ENCODE peak calls at places on chromosomes 12 and 14, in seven cellular contexts. K is stomach, B is suprapubic skin, C is H1, I is SK-N-SH, N is HL-60, A is sigmoid colon. L is an unnamed sample.

GRCh38 chr14:104388631-104389325 is 190.8 kb upstream of the C14orf180 start:
- DNase-seq in N (no peak), B (peak), I (peak), C (no peak), K (peak), A (peak), L (no peak)

GRCh38 chr12:123389560-123390351 is 5.8 kb downstream of the KMT5A start:
- DNase-seq in K (peak), C (peak), I (peak), N (peak), B (peak), A (peak), L (peak)

GRCh38 chr14:65203574-65203973 is 101.3 kb upstream of the MAX start:
- DNase-seq in B (no peak), K (no peak), N (no peak), A (no peak), C (no peak), I (no peak), L (no peak)

GRCh38 chr12:91937033-91937432 is 208.6 kb downstream of the BTG1 start:
- DNase-seq in B (no peak), N (no peak), I (no peak), C (no peak), K (no peak), A (no peak), L (no peak)

GRCh38 chr14:102949801-102950451 is 27.5 kb downstream of the AMN start:
- DNase-seq in C (no peak), K (peak), A (peak), N (no peak), B (no peak), I (no peak), L (no peak)

GRCh38 chr12:87806310-87806709 is 222.9 kb downstream of the C12orf50 start:
- DNase-seq in B (no peak), C (no peak), N (no peak), A (no peak), I (no peak), K (no peak), L (no peak)

GRCh38 chr14:23566782-23567185 is 807 bp downstream of the AP1G2 start:
- DNase-seq in A (no peak), B (no peak), K (peak), I (peak), C (no peak), N (no peak), L (no peak)

GRCh38 chr14:96805906-96806305 is 8.7 kb downstream of the VRK1 start:
- DNase-seq in C (no peak), N (no peak), B (no peak), K (no peak), I (no peak), A (no peak), L (peak)

GRCh38 chr12:65229441-65229840 is 49.0 kb upstream of the MSRB3 start:
- DNase-seq in C (no peak), A (no peak), I (no peak), K (no peak), B (no peak), N (no peak), L (no peak)

GRCh38 chr14:102390064-102390463 is 27.3 kb downstream of the TECPR2 start:
- DNase-seq in N (no peak), C (no peak), I (no peak), B (no peak), K (no peak), A (no peak), L (no peak)

GRCh38 chr14:94640721-94641631 is 28.8 kb downstream of the SERPINA3 start:
- DNase-seq in C (no peak), B (peak), N (no peak), I (no peak), K (peak), A (peak), L (no peak)

GRCh38 chr12:120089105-120089504 is 27.4 kb downstream of the RAB35 start:
- DNase-seq in I (no peak), K (no peak), N (peak), A (no peak), C (no peak), B (no peak), L (no peak)

GRCh38 chr12:64716373-64716772 is 42.8 kb downstream of the GNS start:
- DNase-seq in C (no peak), I (no peak), N (no peak), K (no peak), A (no peak), B (no peak), L (no peak)

GRCh38 chr14:71116206-71117122 is 209.2 kb downstream of the PCNX1 start:
- DNase-seq in N (no peak), I (no peak), C (no peak), K (no peak), A (no peak), B (no peak), L (peak)

DNA sequence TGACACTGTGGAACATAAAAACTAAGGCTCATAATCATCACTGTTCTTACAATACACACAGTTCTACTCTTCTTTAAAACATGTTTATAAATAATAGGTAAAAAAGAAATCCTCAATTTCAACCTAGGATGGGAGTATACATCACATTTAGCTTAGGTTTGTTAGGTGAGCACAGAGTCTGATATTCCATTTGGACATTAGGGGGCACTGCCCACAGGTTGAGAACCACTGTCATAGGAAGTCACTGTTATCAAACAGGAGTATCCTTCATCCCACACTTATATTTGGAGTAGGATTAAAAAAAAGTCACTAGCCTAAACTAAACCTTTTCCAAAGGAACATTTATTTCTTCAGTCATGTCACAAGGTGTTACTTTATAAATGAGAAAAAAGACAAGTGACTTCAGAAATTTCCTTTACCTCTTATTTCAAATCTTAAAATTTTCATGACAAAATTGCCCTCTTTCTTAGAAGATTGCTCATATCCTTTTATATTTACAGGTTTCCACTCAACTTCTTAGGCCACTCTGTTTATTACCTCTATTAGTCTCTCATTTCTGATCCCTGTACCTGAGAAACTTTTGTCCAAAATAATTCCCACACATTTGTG is 240.6 kb downstream of the CPNE8 start:
- DNase-seq in A (no peak), B (no peak), I (peak), K (no peak), C (no peak), N (no peak), L (peak)
- TF ChIP-seq CTCF in A (no peak), B (no peak), I (peak), K (no peak), C (no peak), N (peak), L (peak)

GRCh38 chr12:113096675-113097461 is 38.7 kb downstream of the RASAL1 start:
- DNase-seq in N (no peak), A (no peak), B (no peak), I (no peak), K (no peak), C (no peak), L (no peak)

GRCh38 chr12:113099764-113100163 is 35.8 kb downstream of the RASAL1 start:
- DNase-seq in K (no peak), B (no peak), I (no peak), N (no peak), A (no peak), C (no peak), L (no peak)

GRCh38 chr12:113097716-113098427 is 37.7 kb downstream of the RASAL1 start:
- DNase-seq in C (peak), A (no peak), N (no peak), I (peak), K (no peak), B (no peak), L (no peak)

GRCh38 chr12:113099364-113099763 is 36.2 kb downstream of the RASAL1 start:
- DNase-seq in B (no peak), C (no peak), I (no peak), N (no peak), A (no peak), K (no peak), L (no peak)

GRCh38 chr12:113098428-113099028 is 37.0 kb downstream of the RASAL1 start:
- DNase-seq in I (peak), B (peak), C (peak), N (peak), K (peak), A (peak), L (peak)
- TF ChIP-seq POLR2AphosphoS5 in I (no peak), B (no peak), C (no peak), N (no peak), K (no peak), A (no peak), L (no peak)

DNA sequence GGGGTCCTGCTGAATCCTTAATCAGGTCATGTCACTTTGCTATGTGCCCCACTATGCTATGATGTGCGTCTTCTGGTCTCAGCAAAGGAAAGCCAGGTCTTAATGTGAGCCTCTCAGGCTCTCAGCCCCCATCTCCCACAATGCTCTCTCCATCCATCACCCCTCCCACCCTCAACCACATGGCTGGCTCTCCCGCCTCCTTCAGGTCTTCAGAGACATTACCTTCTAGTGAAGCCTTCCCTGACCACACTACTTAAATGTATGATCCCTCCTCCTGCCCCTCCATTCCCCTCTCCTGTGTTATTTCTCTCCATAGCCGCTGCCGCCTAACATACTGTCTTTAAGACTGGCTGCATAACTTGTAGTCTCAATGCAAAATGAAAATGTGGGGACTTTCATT is 50.5 kb downstream of the KRT80 start:
- DNase-seq in A (no peak), C (no peak), K (no peak), B (no peak), I (no peak), N (no peak), L (no peak)
- TF ChIP-seq CTCF in A (no peak), C (no peak), K (no peak), B (no peak), I (no peak), N (no peak), L (no peak)

GRCh38 chr12:110742718-110743570 is at the start of gene PPP1CC:
- DNase-seq in K (peak), C (peak), B (peak), N (peak), I (peak), A (peak), L (peak)

GRCh38 chr12:110743571-110744093 is 941 bp upstream of the PPP1CC start:
- DNase-seq in N (peak), I (peak), B (no peak), K (no peak), A (peak), C (peak), L (peak)

GRCh38 chr12:110745632-110746284 is 3.1 kb upstream of the PPP1CC start:
- DNase-seq in C (no peak), A (no peak), K (no peak), B (no peak), I (no peak), N (no peak), L (peak)

GRCh38 chr12:110744697-110745264 is 2.1 kb upstream of the PPP1CC start:
- DNase-seq in N (no peak), C (no peak), K (peak), B (no peak), A (no peak), I (peak), L (peak)

DNA sequence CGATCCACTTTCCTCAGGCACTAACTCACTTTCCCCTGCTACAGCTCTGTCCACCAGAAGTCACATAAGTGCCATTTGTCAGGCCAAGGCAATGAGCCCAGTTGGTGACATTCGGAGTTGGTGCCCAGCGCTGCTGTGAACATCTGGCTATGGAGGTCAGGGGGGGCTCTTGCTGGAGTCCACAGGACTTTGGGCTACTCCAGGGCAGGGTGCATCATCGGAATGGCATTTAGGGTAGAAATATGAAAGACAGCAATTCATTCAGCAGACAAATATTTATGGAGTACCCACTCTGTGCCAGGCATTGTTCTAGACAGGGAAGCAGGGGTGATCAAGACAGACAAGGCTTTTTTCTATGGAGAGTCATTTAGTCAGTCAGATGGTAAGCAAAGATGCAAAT is 1.5 kb upstream of the PPP1CC start:
- DNase-seq in N (no peak), A (peak), I (no peak), K (no peak), B (no peak), C (no peak), L (no peak)
- TF ChIP-seq POLR2AphosphoS5 in N (no peak), A (no peak), I (no peak), K (no peak), B (no peak), C (no peak), L (no peak)

GRCh38 chr12:75564398-75564797 is 53.0 kb upstream of the KRR1 start:
- DNase-seq in I (no peak), K (no peak), A (no peak), N (no peak), C (no peak), B (no peak), L (no peak)

GRCh38 chr12:75561921-75562320 is 50.5 kb upstream of the KRR1 start:
- DNase-seq in B (no peak), K (no peak), A (no peak), I (no peak), N (no peak), C (no peak), L (no peak)

GRCh38 chr12:75565795-75566194 is 54.4 kb upstream of the KRR1 start:
- DNase-seq in C (no peak), B (no peak), I (no peak), K (no peak), N (no peak), A (no peak), L (no peak)

GRCh38 chr12:75564821-75565220 is 53.4 kb upstream of the KRR1 start:
- DNase-seq in B (no peak), I (no peak), A (no peak), N (no peak), K (no peak), C (no peak), L (no peak)

GRCh38 chr12:75563351-75563750 is 51.9 kb upstream of the KRR1 start:
- DNase-seq in N (no peak), B (no peak), C (no peak), K (no peak), A (no peak), I (no peak), L (no peak)
- TF ChIP-seq CTCF in N (no peak), B (no peak), C (no peak), K (no peak), A (no peak), I (no peak), L (no peak)

DNA sequence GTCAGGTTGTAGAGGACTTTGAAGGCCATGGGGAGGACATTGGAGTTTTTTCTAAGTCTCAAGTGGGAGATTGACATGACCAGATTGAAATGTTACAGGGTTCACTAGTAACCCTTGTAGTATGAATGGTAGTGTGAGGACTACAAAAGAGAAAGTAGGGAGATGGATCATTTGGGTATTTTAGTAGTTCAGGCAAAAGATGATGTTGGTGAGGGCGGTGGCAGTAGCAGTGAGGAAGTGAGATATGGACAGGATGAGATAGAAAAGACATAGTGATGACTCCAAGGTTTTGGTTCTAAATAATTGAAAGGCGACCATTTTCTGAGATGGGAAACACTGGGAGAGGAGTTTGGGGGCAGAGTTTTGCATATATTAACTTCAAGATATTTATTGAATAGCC is 94.2 kb upstream of the CNTN1 start:
- DNase-seq in B (no peak), C (no peak), A (no peak), K (no peak), N (no peak), I (no peak), L (no peak)
- TF ChIP-seq POLR2AphosphoS5 in B (no peak), C (no peak), A (no peak), K (no peak), N (no peak), I (no peak), L (no peak)

GRCh38 chr12:47904647-47905312 is at the start of gene VDR:
- DNase-seq in B (peak), I (peak), C (peak), N (peak), A (peak), K (peak), L (peak)
- TF ChIP-seq CTCF in B (no peak), I (no peak), C (peak), N (peak), A (no peak), K (no peak), L (peak)

L was measured in transverse colon.